ENCODE peak calls at places on chromosome 13, in eight cellular contexts. F is neural progenitor cell, O is GM23248, J is SK-N-SH, T is hepatocyte, N is HCT116, V is MM.1S, C is PC-3. L is an unnamed sample.

GRCh38 chr13:104984296-104984818 is 1551.1 kb downstream of the EFNB2 start:
- DNase-seq in C (peak; percentile 8), V (peak; percentile 89), J (peak; percentile 8), N (no peak), F (no peak), O (no peak), T (peak; percentile 49), L (no peak)

GRCh38 chr13:114235697-114236096 is 1.0 kb downstream of the CDC16 start:
- DNase-seq in J (no peak), O (peak; percentile 53), C (peak; percentile 4), F (peak; percentile 31), V (no peak), T (no peak), N (no peak), L (no peak)

GRCh38 chr13:33865945-33866344 is 48.0 kb downstream of the RFC3 start:
- DNase-seq in F (no peak), N (no peak), C (no peak), T (no peak), J (no peak), V (no peak), O (no peak), L (no peak)

GRCh38 chr13:92573467-92574057 is 653.0 kb upstream of the GPC6 start:
- DNase-seq in F (peak; percentile 76), C (peak; percentile 9), T (peak; percentile 42), J (peak; percentile 2), N (no peak), V (peak; percentile 12), O (peak; percentile 9), L (peak; percentile 84)

GRCh38 chr13:33873251-33873908 is 55.4 kb downstream of the RFC3 start:
- DNase-seq in O (no peak), V (no peak), T (no peak), F (no peak), J (no peak), C (no peak), N (no peak), L (no peak)

GRCh38 chr13:27965740-27966640 is 3.1 kb downstream of the CDX2 start:
- DNase-seq in T (no peak), F (peak; percentile 87), N (no peak), C (no peak), J (peak; percentile 64), O (no peak), V (no peak), L (peak; percentile 93)

GRCh38 chr13:27425151-27425917 is 915 bp downstream of the GTF3A start:
- DNase-seq in T (no peak), N (no peak), O (peak; percentile 38), C (peak; percentile 4), J (no peak), F (no peak), V (no peak), L (no peak)

GRCh38 chr13:42272115-42272756 is at the start of gene AKAP11:
- DNase-seq in C (peak; percentile 18), N (no peak), J (no peak), O (peak; percentile 75), F (peak; percentile 84), V (no peak), T (peak; percentile 73), L (peak; percentile 73)

GRCh38 chr13:31998131-31998530 is 33.4 kb upstream of the FRY start:
- DNase-seq in V (no peak), F (no peak), T (peak; percentile 13), J (no peak), C (no peak), N (no peak), O (no peak), L (peak; percentile 16)

GRCh38 chr13:110319774-110320509 is 12.9 kb downstream of the COL4A2 start:
- DNase-seq in C (peak; percentile 81), F (no peak), V (no peak), O (peak; percentile 80), T (no peak), N (peak; percentile 70), J (no peak), L (no peak)

GRCh38 chr13:30605052-30605451 is 12.7 kb upstream of the USPL1 start:
- DNase-seq in O (no peak), J (no peak), V (no peak), F (no peak), C (no peak), N (no peak), T (no peak), L (no peak)

GRCh38 chr13:32262165-32262564 is 53.0 kb downstream of the ZAR1L start:
- DNase-seq in V (no peak), J (no peak), C (no peak), F (no peak), T (no peak), O (peak; percentile 49), N (no peak), L (no peak)

GRCh38 chr13:87553142-87553541 is 118.0 kb upstream of the SLITRK5 start:
- DNase-seq in C (no peak), N (no peak), T (no peak), J (no peak), O (no peak), F (no peak), V (no peak), L (no peak)

GRCh38 chr13:28707629-28708427 is 10.9 kb downstream of the SLC46A3 start:
- DNase-seq in F (no peak), C (peak; percentile 72), T (peak; percentile 27), J (no peak), N (no peak), V (peak; percentile 55), O (peak; percentile 91), L (no peak)

GRCh38 chr13:53778937-53779336 is 750.3 kb downstream of the OLFM4 start:
- DNase-seq in N (no peak), C (peak; percentile 17), V (no peak), J (no peak), O (no peak), T (no peak), F (no peak), L (peak; percentile 40)

GRCh38 chr13:39602614-39603366 is at the start of gene LHFPL6:
- DNase-seq in O (peak; percentile 94), F (peak; percentile 90), C (peak; percentile 63), V (peak; percentile 27), N (no peak), T (peak; percentile 87), J (peak; percentile 88), L (peak; percentile 88)

GRCh38 chr13:73672492-73672891 is 461.7 kb downstream of the KLF12 start:
- DNase-seq in C (peak; percentile 75), O (no peak), T (peak; percentile 29), N (no peak), J (no peak), V (no peak), F (no peak), L (no peak)

GRCh38 chr13:77337159-77337558 is 10.3 kb upstream of the MYCBP2 start:
- DNase-seq in T (no peak), J (no peak), V (no peak), N (no peak), F (no peak), O (no peak), C (no peak), L (no peak)

GRCh38 chr13:99704390-99704789 is 203.1 kb downstream of the TM9SF2 start:
- DNase-seq in T (no peak), J (no peak), O (no peak), F (no peak), N (no peak), V (no peak), C (no peak), L (no peak)

GRCh38 chr13:50140742-50141659 is 125.8 kb downstream of the KCNRG start:
- DNase-seq in T (no peak), N (no peak), C (no peak), O (peak; percentile 25), F (peak; percentile 71), J (no peak), V (no peak), L (peak; percentile 75)
- H3K4me2 ChIP-seq in T (peak overlapping the region; percentile 46), N (no peak overlapping the region), C (no peak overlapping the region), O (peak overlapping the region; percentile 71), F (peak overlapping the region; percentile 59), J (no peak overlapping the region), V (no peak overlapping the region), L (peak overlapping the region; percentile 60)

DNA sequence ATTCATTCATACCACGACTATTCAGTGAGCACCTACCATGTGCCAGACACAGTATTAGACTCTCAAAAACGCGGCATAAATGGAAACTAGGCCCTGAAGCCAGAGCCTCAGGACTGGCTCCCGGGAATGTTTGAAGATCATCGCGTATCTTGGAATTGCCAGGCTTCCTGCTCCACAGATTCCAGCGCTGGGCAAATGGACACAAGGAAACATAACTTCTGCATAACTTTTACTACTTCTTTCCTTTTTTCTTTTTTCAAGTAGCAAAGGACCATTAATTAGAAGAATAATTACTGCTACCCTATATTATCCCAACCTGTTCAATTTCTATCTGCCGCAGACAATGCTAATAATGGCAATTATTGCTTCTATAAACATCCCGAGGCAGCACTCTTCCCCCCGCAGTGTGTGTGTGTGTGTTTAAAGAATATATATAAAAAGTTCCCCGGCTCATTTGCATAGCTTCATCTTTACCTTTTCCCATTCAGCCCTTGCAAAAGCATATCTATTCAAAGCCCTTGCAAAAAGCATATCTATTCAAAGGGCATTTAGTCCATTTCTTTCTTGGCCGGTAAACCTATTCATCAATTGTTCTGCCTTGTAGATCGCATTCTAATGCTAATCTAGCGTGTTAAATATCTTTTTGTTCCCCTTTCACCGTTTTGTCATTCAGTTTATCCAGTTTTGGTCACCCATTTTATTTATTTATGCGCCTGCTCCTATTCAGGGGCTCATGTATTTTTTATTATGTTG is 6.1 kb downstream of the SOX21 start:
- DNase-seq in T (no peak), V (no peak), N (no peak), O (no peak), F (peak; percentile 73), J (no peak), C (no peak), L (peak; percentile 32)
- H3K27me3 ChIP-seq in T (peaks cover 98% of the 10 kb centered on the region), V (no peaks in the 10 kb centered on the region), N (peaks cover 18% of the 10 kb centered on the region), O (peaks cover 91% of the 10 kb centered on the region), F (peaks cover 34% of the 10 kb centered on the region), J (peaks cover 99% of the 10 kb centered on the region), C (no peaks in the 10 kb centered on the region), L (peaks cover 81% of the 10 kb centered on the region)

GRCh38 chr13:111337741-111338140 is 17.3 kb downstream of the TEX29 start:
- DNase-seq in J (no peak), O (no peak), V (no peak), N (no peak), F (no peak), C (no peak), T (no peak), L (no peak)

GRCh38 chr13:111337206-111337605 is 16.8 kb downstream of the TEX29 start:
- DNase-seq in N (no peak), T (peak; percentile 63), J (no peak), V (no peak), F (no peak), C (peak; percentile 41), O (peak; percentile 95), L (no peak)

GRCh38 chr13:111335263-111335662 is 14.8 kb downstream of the TEX29 start:
- DNase-seq in F (no peak), C (no peak), N (no peak), J (no peak), O (no peak), V (no peak), T (no peak), L (no peak)

GRCh38 chr13:111338841-111339240 is 18.4 kb downstream of the TEX29 start:
- DNase-seq in C (no peak), V (no peak), J (no peak), O (no peak), F (no peak), T (no peak), N (no peak), L (no peak)

GRCh38 chr13:111336666-111337065 is 16.2 kb downstream of the TEX29 start:
- DNase-seq in O (peak; percentile 8), C (no peak), N (no peak), T (peak; percentile 40), J (no peak), V (no peak), F (no peak), L (no peak)
- TF ChIP-seq EZH2phosphoT487 in O (no peak), C (no peak), N (no peak), T (no peak), J (no peak), V (no peak), F (no peak), L (no peak)

GRCh38 chr13:24181991-24182702 is 21.6 kb downstream of the SPATA13 start:
- DNase-seq in N (no peak), V (no peak), F (no peak), T (no peak), O (no peak), C (no peak), J (no peak), L (no peak)
- H3K4me2 ChIP-seq in N (no peak overlapping the region), V (no peak overlapping the region), F (no peak overlapping the region), T (no peak overlapping the region), O (no peak overlapping the region), C (no peak overlapping the region), J (no peak overlapping the region), L (no peak overlapping the region)

L was measured in GM23338.